ENCODE peak calls at places on chromosomes 3 and 15, in nine cellular contexts. O is Daoy, Z is stomach, R is heart right ventricle, D is fibroblast of mammary gland, E is breast epithelium, J is neuronal stem cell, K is mesenteric fat pad, Y is colonic mucosa. L is an unnamed sample.

GRCh38 chr15:32691316-32692032 is 26.3 kb upstream of the GREM1 start:
- DNase-seq in O (no peak), Z (no peak), R (no peak), D (no peak), E (no peak), J (no peak), K (no peak), Y (no peak), L (no peak)

GRCh38 chr15:33859992-33860545 is 108.2 kb upstream of the CHRM5 start:
- DNase-seq in O (no peak), Z (no peak), R (no peak), D (no peak), E (no peak), J (no peak), K (no peak), Y (no peak), L (no peak)

GRCh38 chr3:155079795-155080546 is at the start of gene MME:
- DNase-seq in O (peak), Z (peak), R (peak), D (peak), E (peak), J (peak), K (peak), Y (no peak), L (no peak)

GRCh38 chr3:175121225-175121624 is 262.1 kb downstream of the NAALADL2 start:
- DNase-seq in O (no peak), Z (peak), R (no peak), D (no peak), E (no peak), J (no peak), K (no peak), Y (peak), L (no peak)

GRCh38 chr15:79036323-79036722 is 54.3 kb downstream of the RASGRF1 start:
- DNase-seq in O (no peak), Z (no peak), R (no peak), D (no peak), E (no peak), J (no peak), K (no peak), Y (no peak), L (no peak)

GRCh38 chr3:30354972-30355371 is 251.4 kb upstream of the TGFBR2 start:
- DNase-seq in O (no peak), Z (no peak), R (no peak), D (no peak), E (no peak), J (no peak), K (no peak), Y (no peak), L (no peak)

GRCh38 chr15:96125681-96126080 is 204.8 kb upstream of the NR2F2 start:
- DNase-seq in O (peak), Z (no peak), R (no peak), D (peak), E (no peak), J (no peak), K (no peak), Y (no peak), L (no peak)

GRCh38 chr3:31534036-31534435 is 1.3 kb downstream of the STT3B start:
- DNase-seq in O (peak), Z (no peak), R (no peak), D (no peak), E (no peak), J (no peak), K (no peak), Y (peak), L (peak)

L was measured in naive thymus-derived CD4-positive, alpha-beta T cell.